ENCODE peak calls at places on chromosomes 4 and X, in six cellular contexts. W, E, H, A, T and C are unnamed samples.

GRCh38 chrX:88603237-88603636 is 143.8 kb upstream of the CPXCR1 start:
- DNase-seq in W (no peak), E (no peak), H (no peak), A (no peak), T (no peak), C (no peak)

GRCh38 chrX:125998432-125998831 is 167.7 kb downstream of the DCAF12L2 start:
- DNase-seq in W (no peak), E (no peak), H (no peak), A (no peak), T (no peak), C (no peak)

GRCh38 chr4:55951191-55951922 is 2.6 kb downstream of the CEP135 start:
- DNase-seq in W (no peak), E (no peak), H (no peak), A (no peak), T (no peak), C (no peak)

GRCh38 chr4:139669859-139670258 is 4.2 kb downstream of the MGST2 start:
- DNase-seq in W (no peak), E (no peak), H (no peak), A (no peak), T (no peak), C (no peak)

GRCh38 chr4:72896515-72896914 is 173.0 kb downstream of the COX18 start:
- DNase-seq in W (no peak), E (no peak), H (peak), A (peak), T (no peak), C (no peak)

GRCh38 chr4:54440394-54441223 is 211.5 kb downstream of the PDGFRA start:
- DNase-seq in W (no peak), E (no peak), H (peak), A (peak), T (peak), C (no peak)

GRCh38 chr4:177041356-177041755 is 248.6 kb upstream of the VEGFC start:
- DNase-seq in W (no peak), E (no peak), H (no peak), A (peak), T (no peak), C (no peak)

GRCh38 chr4:70718811-70719604 is 2.8 kb upstream of the RUFY3 start:
- DNase-seq in W (no peak), E (no peak), H (peak), A (no peak), T (no peak), C (no peak)

GRCh38 chrX:13149702-13150101 is 105.3 kb upstream of the FAM9C start:
- DNase-seq in W (no peak), E (no peak), H (no peak), A (no peak), T (no peak), C (no peak)
- H3K27ac ChIP-seq in W (no peak), E (no peak), H (no peak), A (no peak), T (no peak), C (no peak)

GRCh38 chr4:183492791-183493221 is 12.1 kb upstream of the ING2 start:
- DNase-seq in W (no peak), E (no peak), H (peak), A (no peak), T (no peak), C (no peak)
- H3K27ac ChIP-seq in W (no peak), E (no peak), H (peak), A (no peak), T (no peak), C (no peak)

GRCh38 chr4:86334020-86334750 is 25.7 kb downstream of the MAPK10 start:
- DNase-seq in W (no peak), E (no peak), H (no peak), A (peak), T (no peak), C (no peak)

GRCh38 chr4:86333236-86333635 is 26.6 kb downstream of the MAPK10 start:
- DNase-seq in W (no peak), E (no peak), H (no peak), A (no peak), T (no peak), C (no peak)

GRCh38 chr4:86326399-86326798 is 33.5 kb downstream of the MAPK10 start:
- DNase-seq in W (no peak), E (no peak), H (no peak), A (no peak), T (no peak), C (no peak)

GRCh38 chr4:86329431-86329830 is 30.4 kb downstream of the MAPK10 start:
- DNase-seq in W (no peak), E (no peak), H (no peak), A (no peak), T (no peak), C (no peak)

GRCh38 chr4:86331362-86331761 is 28.5 kb downstream of the MAPK10 start:
- DNase-seq in W (no peak), E (no peak), H (no peak), A (no peak), T (no peak), C (no peak)
- H3K27ac ChIP-seq in W (no peak), E (no peak), H (no peak), A (no peak), T (no peak), C (peak)

GRCh38 chrX:19611636-19612376 is 96.5 kb upstream of the MAP3K15 start:
- DNase-seq in W (no peak), E (no peak), H (no peak), A (no peak), T (no peak), C (no peak)
- H3K27ac ChIP-seq in W (no peak), E (no peak), H (no peak), A (no peak), T (no peak), C (no peak)

GRCh38 chr4:26503844-26504243 is 13.6 kb upstream of the CCKAR start:
- DNase-seq in W (no peak), E (no peak), H (no peak), A (no peak), T (no peak), C (no peak)
- H3K27ac ChIP-seq in W (no peak), E (no peak), H (no peak), A (no peak), T (no peak), C (no peak)

GRCh38 chrX:18873836-18874235 is 110.1 kb downstream of the PHKA2 start:
- DNase-seq in W (no peak), E (no peak), H (no peak), A (no peak), T (no peak), C (no peak)

GRCh38 chrX:18877472-18877871 is 106.4 kb downstream of the PHKA2 start:
- DNase-seq in W (no peak), E (no peak), H (no peak), A (no peak), T (no peak), C (no peak)

GRCh38 chrX:18874560-18875255 is 109.2 kb downstream of the PHKA2 start:
- DNase-seq in W (no peak), E (no peak), H (no peak), A (no peak), T (no peak), C (no peak)

GRCh38 chrX:18873189-18873791 is 110.6 kb downstream of the PHKA2 start:
- DNase-seq in W (no peak), E (no peak), H (peak), A (peak), T (no peak), C (peak)

GRCh38 chrX:18875256-18875878 is 108.5 kb downstream of the PHKA2 start:
- DNase-seq in W (no peak), E (no peak), H (no peak), A (no peak), T (no peak), C (no peak)
- H3K27ac ChIP-seq in W (no peak), E (no peak), H (no peak), A (no peak), T (no peak), C (no peak)

GRCh38 chr4:16827045-16827444 is 71.4 kb downstream of the LDB2 start:
- DNase-seq in W (no peak), E (no peak), H (no peak), A (no peak), T (no peak), C (no peak)
- H3K27ac ChIP-seq in W (peak), E (no peak), H (no peak), A (no peak), T (peak), C (no peak)

DNA sequence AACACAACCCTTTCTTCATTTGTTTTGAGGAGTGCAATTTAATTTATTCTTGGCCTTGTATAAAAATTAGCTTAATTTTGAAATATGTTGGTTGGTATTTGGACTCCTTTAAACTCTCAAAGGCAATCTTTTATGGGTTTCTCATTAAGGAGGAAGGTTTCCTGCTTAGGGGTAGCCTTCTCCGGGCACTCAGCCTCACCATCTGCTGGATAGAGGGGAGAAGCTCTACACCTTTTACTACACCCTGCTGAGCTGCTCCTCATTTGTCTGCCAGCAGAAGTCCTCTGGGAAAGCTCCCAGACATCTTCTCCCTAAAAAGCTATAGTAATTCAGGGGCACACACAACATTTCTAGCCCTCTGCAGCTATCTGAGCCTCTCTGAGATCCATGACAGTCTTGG is 179.1 kb downstream of the SOWAHB start:
- DNase-seq in W (no peak), E (no peak), H (no peak), A (no peak), T (no peak), C (no peak)
- H3K27ac ChIP-seq in W (no peak), E (peak), H (no peak), A (no peak), T (no peak), C (no peak)

DNA sequence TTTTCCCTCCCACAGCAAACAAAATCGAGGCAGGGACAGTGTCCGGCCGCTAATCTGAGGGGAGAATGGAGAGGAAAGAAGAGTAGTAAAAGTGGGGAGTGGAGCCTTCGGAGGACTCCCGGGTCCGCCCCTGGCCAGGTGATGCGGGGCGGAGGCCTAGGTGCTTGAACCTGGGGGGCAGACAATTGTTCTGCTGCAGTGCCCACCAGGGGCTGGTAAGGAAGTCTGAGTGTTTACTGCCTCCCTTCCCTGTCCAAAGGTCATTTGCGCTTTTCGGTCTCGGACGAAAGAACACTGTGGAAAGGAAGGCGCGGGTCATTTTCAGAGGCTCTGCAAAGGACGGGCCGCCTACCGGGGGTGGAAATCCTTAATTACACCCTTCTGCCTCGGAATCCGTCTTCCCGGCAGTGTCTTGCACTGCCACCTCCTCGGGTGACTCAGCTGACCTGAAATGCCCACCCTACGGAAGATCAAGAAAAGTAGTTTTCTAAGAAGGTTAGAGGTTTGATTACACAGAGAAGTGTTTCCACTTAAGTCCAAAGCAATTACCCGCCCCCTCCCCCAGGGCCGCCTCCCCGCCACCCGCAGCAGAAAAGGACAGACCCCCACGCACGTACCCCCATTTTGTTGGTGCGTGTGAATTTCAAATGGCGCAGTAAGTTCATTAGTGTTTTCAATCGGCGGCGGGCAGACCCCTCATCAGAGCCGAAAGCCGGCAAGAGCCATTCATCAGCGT is 99.9 kb upstream of the TENM3 start:
- DNase-seq in W (no peak), E (no peak), H (peak), A (peak), T (no peak), C (peak)
- H3K27ac ChIP-seq in W (no peak), E (peak), H (peak), A (no peak), T (no peak), C (no peak)

DNA sequence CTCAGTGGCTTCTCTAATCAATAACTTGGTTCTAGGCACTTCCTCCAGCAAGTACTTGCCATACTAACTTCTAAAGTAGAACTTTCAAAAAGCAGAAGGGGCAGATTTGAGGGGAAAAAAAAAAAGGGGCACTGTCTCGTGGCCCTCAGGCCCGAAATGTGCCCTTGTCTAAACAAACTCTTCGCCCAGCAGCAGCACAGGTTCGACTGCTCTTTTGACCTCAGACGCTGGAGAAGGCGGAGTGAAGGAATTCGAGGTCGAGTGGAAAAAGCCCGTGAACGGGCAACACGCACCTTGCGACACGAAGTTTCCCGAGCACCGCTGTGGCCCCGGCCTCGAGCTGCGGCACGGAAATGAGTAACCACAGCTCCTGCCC is 729 bp downstream of the GRPEL1 start:
- DNase-seq in W (no peak), E (no peak), H (no peak), A (no peak), T (no peak), C (no peak)
- H3K27ac ChIP-seq in W (peak), E (peak), H (peak), A (peak), T (peak), C (no peak)